ENCODE peak calls at places on chromosomes 6 and 20, in five cellular contexts. O is A549, X is IMR-90, F is HepG2, Q is GM12878. Z is an unnamed sample.

GRCh38 chr6:131167773-131168172 is 32.5 kb downstream of the AKAP7 start:
- DNase-seq in X (peak; percentile 17), F (no peak), Q (no peak), O (no peak), Z (no peak)

GRCh38 chr6:97411610-97412009 is 128.6 kb upstream of the MMS22L start:
- DNase-seq in X (no peak), O (no peak), F (no peak), Q (no peak), Z (no peak)

GRCh38 chr6:29663300-29664039 is 6.6 kb downstream of the MOG start:
- DNase-seq in Q (no peak), O (no peak), F (no peak), X (no peak), Z (no peak)

GRCh38 chr6:98716341-98716740 is 118.0 kb upstream of the POU3F2 start:
- DNase-seq in Q (no peak), X (no peak), O (no peak), F (peak; percentile 1), Z (peak; percentile 12)

GRCh38 chr20:2507875-2508630 is 662 bp downstream of the ZNF343 start:
- DNase-seq in O (peak; percentile 46), F (peak; percentile 24), X (peak; percentile 47), Q (no peak), Z (peak; percentile 17)

GRCh38 chr6:113102761-113103160 is 754.4 kb upstream of the MARCKS start:
- DNase-seq in O (no peak), F (no peak), Q (no peak), X (peak; percentile 64), Z (no peak)

GRCh38 chr20:38628580-38629470 is 27.2 kb downstream of the ARHGAP40 start:
- DNase-seq in F (no peak), O (no peak), Q (no peak), X (no peak), Z (no peak)

GRCh38 chr6:169048185-169048584 is 205.5 kb downstream of the THBS2 start:
- DNase-seq in O (no peak), F (no peak), X (no peak), Q (no peak), Z (no peak)

GRCh38 chr6:29845405-29846006 is 17.9 kb downstream of the HLA-G start:
- DNase-seq in F (peak; percentile 45), O (no peak), X (no peak), Q (peak; percentile 8), Z (no peak)

GRCh38 chr6:106732541-106732940 is 103.2 kb downstream of the QRSL1 start:
- DNase-seq in Q (no peak), F (no peak), O (no peak), X (no peak), Z (no peak)

GRCh38 chr6:13357551-13358075 is 29.3 kb upstream of the TBC1D7 start:
- DNase-seq in F (no peak), Q (no peak), O (no peak), X (peak; percentile 77), Z (no peak)

GRCh38 chr6:147769496-147770087 is 261.1 kb downstream of the SAMD5 start:
- DNase-seq in O (no peak), Q (no peak), F (no peak), X (no peak), Z (no peak)

GRCh38 chr20:52798124-52798523 is 174.0 kb upstream of the TSHZ2 start:
- DNase-seq in F (no peak), X (no peak), O (no peak), Q (no peak), Z (no peak)

GRCh38 chr20:52800734-52801627 is 171.2 kb upstream of the TSHZ2 start:
- DNase-seq in Q (no peak), F (no peak), O (no peak), X (no peak), Z (no peak)

GRCh38 chr20:52794853-52795252 is 177.3 kb upstream of the TSHZ2 start:
- DNase-seq in F (no peak), Q (no peak), O (no peak), X (no peak), Z (no peak)

GRCh38 chr20:52801628-52802006 is 170.5 kb upstream of the TSHZ2 start:
- DNase-seq in F (no peak), X (no peak), Q (no peak), O (no peak), Z (no peak)

DNA sequence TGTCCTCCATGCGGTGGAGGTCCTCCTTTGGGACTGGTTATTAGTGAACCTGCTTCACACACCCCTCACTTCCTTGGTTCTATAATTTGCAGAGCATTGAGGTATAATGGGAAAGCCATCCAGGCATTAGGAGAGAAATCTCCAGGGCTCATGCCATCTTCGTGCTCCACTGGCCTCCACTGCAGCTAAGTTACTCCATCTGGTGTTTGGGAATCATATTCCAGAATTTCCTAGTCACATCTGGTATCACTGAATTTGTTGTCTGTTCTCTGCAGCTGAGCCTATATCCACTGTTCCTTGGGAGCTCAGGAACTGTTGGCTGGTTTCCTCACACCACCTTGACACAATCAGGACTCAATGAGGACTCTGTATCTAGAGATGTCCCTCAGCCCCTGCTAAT is 173.0 kb upstream of the TSHZ2 start:
- DNase-seq in F (no peak), O (no peak), X (no peak), Q (no peak), Z (no peak)
- TF ChIP-seq BHLHE40 in F (no peak), O (no peak), X (no peak), Q (no peak), Z (no peak)

GRCh38 chr6:32845381-32845884 is 1.6 kb upstream of the PSMB8 start:
- DNase-seq in Q (no peak), F (no peak), O (no peak), X (no peak), Z (no peak)
- TF ChIP-seq BHLHE40 in Q (peak; percentile 3), F (no peak), O (no peak), X (no peak), Z (no peak)

DNA sequence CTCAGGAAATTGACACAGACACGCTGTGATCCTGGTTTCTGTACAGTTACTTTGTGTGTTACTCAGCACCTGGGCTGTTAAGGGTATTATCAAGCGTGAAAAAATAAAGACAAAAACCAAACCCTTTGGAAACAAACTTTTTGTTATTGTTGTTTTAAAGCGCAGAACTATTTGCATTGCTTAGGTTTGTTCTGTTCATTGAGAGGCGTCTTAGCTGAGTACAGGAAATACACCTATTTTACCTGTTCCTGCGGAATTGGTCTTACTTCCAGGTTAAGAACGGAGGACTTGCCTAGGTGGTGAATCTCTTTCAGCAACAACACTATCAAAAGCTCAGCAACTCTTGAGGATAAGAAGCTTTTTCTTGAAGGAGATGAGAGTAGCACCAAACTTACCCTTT is 1.0 kb downstream of the FUT9 start:
- DNase-seq in X (no peak), F (no peak), O (no peak), Q (no peak), Z (no peak)
- TF ChIP-seq BHLHE40 in X (no peak), F (no peak), O (no peak), Q (no peak), Z (no peak)

GRCh38 chr20:45174434-45175364 is at the start of gene PI3:
- DNase-seq in X (no peak), O (no peak), F (peak; percentile 38), Q (no peak), Z (no peak)
- TF ChIP-seq BHLHE40 in X (no peak), O (no peak), F (no peak), Q (no peak), Z (no peak)

GRCh38 chr20:13416531-13416930 is 195.5 kb downstream of the ISM1 start:
- DNase-seq in X (no peak), O (no peak), F (no peak), Q (no peak), Z (no peak)
- TF ChIP-seq BHLHE40 in X (no peak), O (no peak), F (no peak), Q (no peak), Z (no peak)

GRCh38 chr6:149456311-149457021 is 28.3 kb downstream of the ZC3H12D start:
- DNase-seq in X (no peak), O (no peak), Q (no peak), F (no peak), Z (no peak)
- TF ChIP-seq BHLHE40 in X (no peak), O (no peak), Q (no peak), F (no peak), Z (no peak)